ENCODE peak calls at places on chromosomes 12 and 14, in four cellular contexts. One of them, this sample, is unnamed.

GRCh38 chr12:2743478-2743877 is 51.3 kb upstream of the FKBP4 start:
- DNase-seq in HepG2: no peak
- DNase-seq in A549: no peak
- DNase-seq in K562: no peak
- DNase-seq in this sample: no peak

GRCh38 chr14:41418851-41419250 is 187.8 kb upstream of the LRFN5 start:
- DNase-seq in HepG2: no peak
- DNase-seq in K562: no peak
- DNase-seq in A549: no peak
- DNase-seq in this sample: no peak

GRCh38 chr12:97805086-97805485 is 342.5 kb downstream of the RMST start:
- DNase-seq in HepG2: no peak
- DNase-seq in K562: no peak
- DNase-seq in A549: no peak
- DNase-seq in this sample: no peak

GRCh38 chr14:36319899-36320209 is 583 bp downstream of the MBIP start:
- DNase-seq in HepG2: no peak
- DNase-seq in K562: no peak
- DNase-seq in A549: no peak
- DNase-seq in this sample: no peak

GRCh38 chr12:50283230-50283923 is at the start of gene LIMA1:
- DNase-seq in A549: peak
- DNase-seq in K562: peak
- DNase-seq in HepG2: peak
- DNase-seq in this sample: peak

GRCh38 chr12:48764521-48764920 is 24.4 kb downstream of the ADCY6 start:
- DNase-seq in HepG2: no peak
- DNase-seq in A549: no peak
- DNase-seq in K562: no peak
- DNase-seq in this sample: no peak

GRCh38 chr14:38851109-38851508 is 251.9 kb downstream of the SEC23A start:
- DNase-seq in A549: no peak
- DNase-seq in HepG2: no peak
- DNase-seq in K562: no peak
- DNase-seq in this sample: no peak

GRCh38 chr14:67666733-67667132 is 7.7 kb downstream of the VTI1B start:
- DNase-seq in A549: no peak
- DNase-seq in K562: no peak
- DNase-seq in HepG2: no peak
- DNase-seq in this sample: no peak

GRCh38 chr12:12273291-12273957 is 6.6 kb upstream of the LRP6 start:
- DNase-seq in A549: no peak
- DNase-seq in K562: no peak
- DNase-seq in HepG2: no peak
- DNase-seq in this sample: no peak

GRCh38 chr12:13126494-13126893 is 23.0 kb upstream of the GSG1 start:
- DNase-seq in K562: no peak
- DNase-seq in HepG2: no peak
- DNase-seq in A549: no peak
- DNase-seq in this sample: no peak

GRCh38 chr12:11849752-11850504 is 200.5 kb downstream of the ETV6 start:
- DNase-seq in HepG2: no peak
- DNase-seq in A549: no peak
- DNase-seq in K562: no peak
- DNase-seq in this sample: no peak

GRCh38 chr14:21083565-21084325 is 13.6 kb downstream of the ARHGEF40 start:
- DNase-seq in HepG2: no peak
- DNase-seq in A549: no peak
- DNase-seq in K562: no peak
- DNase-seq in this sample: no peak

GRCh38 chr14:51401272-51401671 is 161.2 kb downstream of the TMX1 start:
- DNase-seq in A549: no peak
- DNase-seq in HepG2: no peak
- DNase-seq in K562: no peak
- DNase-seq in this sample: no peak

GRCh38 chr14:51401756-51402155 is 161.7 kb downstream of the TMX1 start:
- DNase-seq in K562: no peak
- DNase-seq in HepG2: no peak
- DNase-seq in A549: no peak
- DNase-seq in this sample: no peak

GRCh38 chr14:51396222-51396815 is 156.3 kb downstream of the TMX1 start:
- DNase-seq in K562: no peak
- DNase-seq in A549: peak
- DNase-seq in HepG2: no peak
- DNase-seq in this sample: no peak

GRCh38 chr14:51400142-51400541 is 160.1 kb downstream of the TMX1 start:
- DNase-seq in HepG2: no peak
- DNase-seq in A549: no peak
- DNase-seq in K562: no peak
- DNase-seq in this sample: no peak

DNA sequence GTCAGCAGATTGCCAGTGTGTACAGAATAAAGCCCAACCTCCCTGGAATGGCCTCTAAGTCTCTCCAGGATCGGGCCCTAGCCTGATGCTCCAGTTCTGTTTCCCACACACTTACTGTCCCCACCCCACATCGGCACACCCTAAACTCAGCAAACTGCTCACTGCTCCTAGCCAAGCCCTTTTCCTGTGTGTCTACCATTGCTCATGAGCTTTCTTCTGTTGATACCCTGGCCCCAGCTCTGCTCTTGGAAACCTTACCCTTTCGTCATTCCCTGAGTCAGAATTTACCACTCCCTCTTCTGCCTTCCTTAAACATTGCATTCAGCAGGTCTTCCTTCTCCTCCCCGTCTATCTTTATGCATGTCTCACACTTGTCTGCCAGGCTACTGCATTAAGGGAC is 158.9 kb downstream of the TMX1 start:
- DNase-seq in HepG2: no peak
- DNase-seq in K562: no peak
- DNase-seq in A549: peak
- DNase-seq in this sample: no peak
- TF ChIP-seq USF2 in HepG2: no peak
- TF ChIP-seq USF2 in K562: no peak
- TF ChIP-seq USF2 in A549: no peak
- TF ChIP-seq USF2 in this sample: no peak

DNA sequence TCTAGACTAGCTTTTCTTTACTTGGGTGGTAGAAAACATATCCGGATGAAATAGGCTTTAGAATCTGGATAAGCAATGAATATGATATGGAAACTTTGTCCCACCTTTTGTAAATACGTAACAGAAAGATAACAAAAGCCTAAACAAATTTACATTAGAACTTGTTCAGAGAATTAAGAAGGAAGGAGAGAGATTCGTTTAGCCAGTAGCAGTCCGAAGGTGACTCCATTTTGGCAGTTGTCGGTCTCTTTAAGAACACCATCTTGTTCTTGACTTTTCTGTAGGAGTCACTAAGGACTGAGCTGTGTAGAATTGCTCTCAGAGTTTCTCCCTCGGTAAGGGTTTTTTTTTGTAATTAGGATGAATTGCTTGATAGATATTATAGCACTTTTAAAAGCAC is 475.1 kb downstream of the PCNX1 start:
- DNase-seq in HepG2: no peak
- DNase-seq in K562: no peak
- DNase-seq in A549: no peak
- DNase-seq in this sample: no peak
- TF ChIP-seq NR3C1 in HepG2: no peak
- TF ChIP-seq NR3C1 in K562: no peak
- TF ChIP-seq NR3C1 in A549: no peak
- TF ChIP-seq NR3C1 in this sample: no peak

DNA sequence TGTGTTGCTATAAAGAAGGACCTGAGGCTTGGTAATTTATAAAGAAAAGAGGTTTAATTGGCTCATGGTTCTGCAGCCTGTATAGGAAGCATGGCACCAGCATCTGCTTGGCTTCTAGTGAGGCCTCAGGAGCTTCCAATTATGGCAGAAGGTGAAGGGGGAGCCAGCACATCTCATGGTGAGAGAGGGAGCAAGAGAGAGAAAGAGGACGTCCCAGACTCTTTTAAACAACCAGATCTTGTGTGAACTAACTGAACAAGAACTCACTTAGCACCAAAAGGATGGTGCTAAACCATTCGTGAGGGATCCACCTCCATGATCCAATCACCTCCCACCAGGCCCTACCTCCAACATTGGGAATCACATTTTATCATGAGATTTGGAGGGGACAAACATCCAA is 6.1 kb upstream of the SNAPC1 start:
- DNase-seq in K562: no peak
- DNase-seq in A549: no peak
- DNase-seq in HepG2: no peak
- DNase-seq in this sample: no peak
- TF ChIP-seq USF2 in K562: no peak
- TF ChIP-seq USF2 in A549: no peak
- TF ChIP-seq USF2 in HepG2: no peak
- TF ChIP-seq USF2 in this sample: no peak

GRCh38 chr14:96125536-96125935 is 79.1 kb upstream of the BDKRB2 start:
- DNase-seq in HepG2: no peak
- DNase-seq in A549: no peak
- DNase-seq in K562: no peak
- DNase-seq in this sample: no peak
- TF ChIP-seq NR3C1 in HepG2: no peak
- TF ChIP-seq NR3C1 in A549: no peak
- TF ChIP-seq NR3C1 in K562: no peak
- TF ChIP-seq NR3C1 in this sample: no peak

This sample was measured in WTC11.